ENCODE peak calls at places on chromosome 19, in six cellular contexts. X is AG04450, K is SJSA1, O is tibial nerve, R is heart left ventricle, W is SK-N-MC. G is an unnamed sample.

GRCh38 chr19:7832781-7833180 is 2.8 kb downstream of the EVI5L start:
- DNase-seq in W (no peak), K (no peak), O (no peak), X (no peak), R (no peak), G (no peak)

GRCh38 chr19:55353803-55354697 is 469 bp downstream of the COX6B2 start:
- DNase-seq in W (no peak), K (no peak), O (no peak), X (no peak), R (peak), G (peak)

GRCh38 chr19:54430306-54431254 is 15.3 kb downstream of the TTYH1 start:
- DNase-seq in R (peak), X (no peak), W (peak), K (no peak), O (no peak), G (peak)

GRCh38 chr19:7534531-7534980 is 961 bp upstream of the PNPLA6 start:
- DNase-seq in W (peak), K (peak), O (no peak), X (peak), R (peak), G (peak)

GRCh38 chr19:18297308-18297707 is 15.9 kb upstream of the JUND start:
- DNase-seq in R (no peak), K (peak), W (no peak), O (no peak), X (no peak), G (no peak)

GRCh38 chr19:38812841-38813320 is at the start of gene LGALS4:
- DNase-seq in R (no peak), X (no peak), W (no peak), O (no peak), K (peak), G (peak)

GRCh38 chr19:32202244-32202643 is 143.2 kb upstream of the ZNF507 start:
- DNase-seq in O (no peak), R (no peak), X (no peak), K (peak), W (no peak), G (peak)

GRCh38 chr19:6460099-6460884 is 700 bp upstream of the SLC25A23 start:
- DNase-seq in O (peak), K (peak), X (peak), R (peak), W (peak), G (peak)

GRCh38 chr19:17254636-17255035 is 8.9 kb upstream of the NR2F6 start:
- DNase-seq in O (no peak), K (no peak), X (no peak), R (no peak), W (no peak), G (no peak)
- H3K27ac ChIP-seq in O (no peak), K (no peak), X (no peak), R (no peak), W (no peak), G (no peak)

GRCh38 chr19:51615991-51616390 is 14.2 kb downstream of the SIGLEC5 start:
- DNase-seq in W (no peak), X (no peak), O (no peak), K (no peak), R (no peak), G (no peak)

GRCh38 chr19:51610576-51610975 is 19.6 kb downstream of the SIGLEC5 start:
- DNase-seq in X (no peak), K (no peak), W (no peak), O (no peak), R (no peak), G (no peak)

GRCh38 chr19:51614789-51615188 is 15.4 kb downstream of the SIGLEC5 start:
- DNase-seq in W (no peak), R (no peak), X (no peak), K (no peak), O (no peak), G (no peak)
- H3K27ac ChIP-seq in W (no peak), R (no peak), X (no peak), K (no peak), O (no peak), G (no peak)

DNA sequence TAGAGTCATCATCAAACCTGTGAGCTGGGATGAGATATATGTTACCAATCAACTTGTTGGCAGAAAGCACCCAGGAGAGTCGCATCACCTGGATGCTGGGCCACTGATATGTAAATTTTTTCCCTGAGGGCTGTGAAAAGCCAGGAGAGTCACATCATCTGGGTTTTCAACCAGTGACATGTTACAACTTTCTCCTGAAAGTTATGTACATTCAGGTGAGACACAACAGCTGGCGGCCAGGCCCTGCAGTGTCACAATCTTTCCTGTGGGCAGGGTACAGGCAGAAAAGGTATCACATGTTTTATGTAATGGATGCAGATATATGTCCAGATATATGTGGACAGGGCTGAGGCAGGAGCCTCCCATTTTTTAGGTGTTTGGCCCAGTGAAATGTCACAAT is 13.2 kb upstream of the ZNF724 start:
- DNase-seq in X (no peak), W (no peak), R (no peak), K (no peak), O (no peak), G (no peak)
- H3K27ac ChIP-seq in X (no peak), W (no peak), R (no peak), K (no peak), O (no peak), G (no peak)

GRCh38 chr19:3150739-3151329 is 15.0 kb downstream of the GNA15 start:
- DNase-seq in K (no peak), R (no peak), O (no peak), X (no peak), W (no peak), G (no peak)
- H3K27ac ChIP-seq in K (no peak), R (no peak), O (no peak), X (no peak), W (no peak), G (no peak)

DNA sequence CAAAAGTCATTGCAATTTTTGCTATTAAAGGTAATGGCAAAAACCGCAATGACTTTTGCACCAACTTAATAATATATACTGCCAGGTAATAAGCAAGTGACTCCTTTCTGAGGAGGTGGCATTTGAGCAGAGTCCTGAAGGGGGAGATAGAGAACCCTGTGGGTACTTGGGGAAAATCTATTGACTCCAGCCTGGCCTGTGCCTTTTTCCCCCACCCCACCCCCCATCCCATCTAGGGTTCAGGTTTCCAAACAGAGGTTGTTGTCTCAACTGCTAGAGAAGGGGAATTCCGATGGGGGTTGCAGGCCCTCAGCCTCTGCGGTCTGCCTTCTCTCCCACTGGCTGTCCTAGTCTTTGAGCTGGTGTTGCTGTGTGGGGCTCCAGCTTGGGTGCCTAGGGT is 11.5 kb downstream of the S1PR2 start:
- DNase-seq in R (no peak), X (peak), K (peak), O (no peak), W (no peak), G (no peak)
- H3K27ac ChIP-seq in R (no peak), X (peak), K (no peak), O (peak), W (no peak), G (no peak)

GRCh38 chr19:3389876-3390361 is 23.5 kb downstream of the NFIC start:
- DNase-seq in W (no peak), R (peak), X (no peak), K (no peak), O (no peak), G (no peak)

GRCh38 chr19:3387645-3388589 is 21.5 kb downstream of the NFIC start:
- DNase-seq in R (peak), W (no peak), X (no peak), O (peak), K (no peak), G (peak)

GRCh38 chr19:3392480-3392879 is 26.1 kb downstream of the NFIC start:
- DNase-seq in X (no peak), R (no peak), O (no peak), K (no peak), W (no peak), G (no peak)

GRCh38 chr19:3386447-3387234 is 20.3 kb downstream of the NFIC start:
- DNase-seq in R (peak), O (no peak), W (no peak), K (no peak), X (no peak), G (no peak)

DNA sequence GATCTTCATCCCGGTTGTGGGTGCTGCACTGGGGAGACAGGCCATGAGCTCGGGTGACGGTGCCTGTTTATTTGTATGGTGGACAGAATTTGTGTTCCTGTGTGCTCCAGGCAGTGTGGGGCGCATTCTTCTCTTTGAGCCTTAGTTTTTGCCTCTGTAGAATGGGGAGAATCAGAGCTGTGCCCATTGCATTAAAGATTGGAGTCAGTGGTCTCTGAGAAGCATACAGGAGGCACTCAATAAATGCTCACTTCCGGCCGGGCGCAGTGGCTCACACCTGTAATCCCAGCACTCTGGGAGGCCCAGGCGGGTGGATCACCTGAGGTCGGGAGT is 23.0 kb downstream of the NFIC start:
- DNase-seq in R (no peak), O (no peak), W (no peak), X (no peak), K (no peak), G (no peak)
- H3K27ac ChIP-seq in R (no peak), O (peak), W (no peak), X (peak), K (no peak), G (no peak)

DNA sequence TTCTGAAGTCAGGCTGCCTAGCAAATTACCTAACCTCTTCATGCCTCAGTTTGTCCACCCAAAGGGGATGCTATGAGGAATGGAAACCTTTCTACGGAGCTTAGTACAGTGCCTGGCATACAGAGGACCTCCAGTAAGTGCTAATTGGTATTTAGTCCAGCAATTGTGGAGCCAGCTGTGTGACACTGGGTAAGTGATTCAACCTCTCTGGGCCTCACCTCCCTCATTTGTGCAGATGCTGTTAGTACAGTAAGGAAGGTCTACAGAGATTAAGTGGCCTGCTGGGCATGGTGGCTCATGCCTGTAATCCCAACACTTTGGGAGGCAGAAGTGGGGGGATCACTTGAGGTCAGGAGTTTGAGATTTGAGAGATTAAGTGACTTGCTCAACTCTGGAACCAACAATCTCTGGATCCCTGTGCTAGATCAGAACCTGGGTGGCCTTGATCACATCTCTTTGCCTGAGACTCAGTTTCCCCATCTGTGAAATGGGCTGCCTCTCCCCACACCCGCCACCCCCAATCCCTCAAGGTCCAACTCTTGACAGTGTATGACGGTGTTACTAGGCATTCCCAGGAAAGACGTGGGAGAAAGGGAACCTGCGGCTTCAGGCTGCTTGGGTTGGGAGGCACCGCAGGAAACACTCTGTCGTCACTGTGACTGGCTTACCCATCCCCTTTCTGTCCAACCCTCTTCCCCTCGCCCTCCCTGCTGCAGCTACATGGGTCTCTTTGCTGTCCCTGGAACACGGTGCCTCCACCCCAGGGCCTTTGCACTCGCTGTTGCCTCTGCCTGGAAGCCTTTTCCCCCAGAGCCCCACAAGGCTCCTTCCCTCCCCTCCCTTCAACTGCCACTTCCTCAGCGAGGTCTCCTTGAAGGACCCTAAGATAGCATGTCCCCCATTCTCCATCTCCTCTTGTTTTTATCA is 18.3 kb downstream of the PRKD2 start:
- DNase-seq in K (no peak), X (no peak), R (no peak), W (no peak), O (no peak), G (no peak)
- H3K27ac ChIP-seq in K (no peak), X (no peak), R (no peak), W (no peak), O (peak), G (no peak)

DNA sequence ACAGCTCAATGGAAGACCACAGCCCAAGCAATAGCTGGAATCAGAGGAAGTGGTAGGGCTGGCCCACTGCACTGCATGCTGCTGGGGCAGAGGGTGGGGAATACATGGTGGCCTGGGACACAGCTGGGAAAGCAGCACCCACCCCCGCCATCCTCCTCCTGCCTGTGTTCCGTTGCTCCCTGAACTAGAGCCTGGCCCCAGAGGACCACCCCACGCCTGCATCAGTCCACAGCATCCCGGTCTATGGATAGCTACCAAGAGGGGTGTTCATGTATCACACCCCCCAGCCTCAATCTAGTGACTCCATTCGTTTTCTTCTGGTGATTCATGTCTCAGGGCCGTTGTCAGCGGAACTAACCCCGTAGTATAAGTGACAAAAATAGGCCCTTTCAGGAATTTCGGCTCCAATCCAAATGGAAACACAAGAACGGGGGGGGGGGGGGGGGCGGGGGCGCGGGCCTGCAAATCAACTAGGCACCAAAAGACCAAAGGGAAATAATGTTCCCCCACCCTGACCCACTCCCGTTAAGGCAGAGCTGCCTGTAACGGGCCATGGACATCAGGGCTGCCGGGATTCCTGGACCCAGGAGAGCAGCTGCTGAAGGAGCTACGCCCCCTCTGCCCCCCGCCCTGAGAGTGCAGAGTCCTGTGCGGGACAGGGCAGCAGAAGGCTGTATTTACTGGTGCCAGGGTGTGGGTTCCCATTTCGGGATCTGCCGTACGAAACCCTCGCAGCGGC is 18.9 kb upstream of the EPHX3 start:
- DNase-seq in W (no peak), K (peak), X (peak), O (no peak), R (peak), G (no peak)
- H3K27ac ChIP-seq in W (no peak), K (peak), X (peak), O (peak), R (peak), G (peak)

GRCh38 chr19:29293292-29293691 is 80.3 kb upstream of the UQCRFS1 start:
- DNase-seq in K (no peak), X (no peak), O (no peak), W (no peak), R (no peak), G (no peak)

GRCh38 chr19:29292562-29292961 is 79.6 kb upstream of the UQCRFS1 start:
- DNase-seq in K (no peak), W (no peak), O (no peak), X (no peak), R (no peak), G (no peak)

GRCh38 chr19:29294343-29294811 is 81.4 kb upstream of the UQCRFS1 start:
- DNase-seq in K (no peak), R (no peak), W (no peak), O (no peak), X (no peak), G (no peak)

GRCh38 chr19:29292146-29292545 is 79.2 kb upstream of the UQCRFS1 start:
- DNase-seq in R (no peak), K (no peak), W (no peak), O (no peak), X (no peak), G (no peak)

DNA sequence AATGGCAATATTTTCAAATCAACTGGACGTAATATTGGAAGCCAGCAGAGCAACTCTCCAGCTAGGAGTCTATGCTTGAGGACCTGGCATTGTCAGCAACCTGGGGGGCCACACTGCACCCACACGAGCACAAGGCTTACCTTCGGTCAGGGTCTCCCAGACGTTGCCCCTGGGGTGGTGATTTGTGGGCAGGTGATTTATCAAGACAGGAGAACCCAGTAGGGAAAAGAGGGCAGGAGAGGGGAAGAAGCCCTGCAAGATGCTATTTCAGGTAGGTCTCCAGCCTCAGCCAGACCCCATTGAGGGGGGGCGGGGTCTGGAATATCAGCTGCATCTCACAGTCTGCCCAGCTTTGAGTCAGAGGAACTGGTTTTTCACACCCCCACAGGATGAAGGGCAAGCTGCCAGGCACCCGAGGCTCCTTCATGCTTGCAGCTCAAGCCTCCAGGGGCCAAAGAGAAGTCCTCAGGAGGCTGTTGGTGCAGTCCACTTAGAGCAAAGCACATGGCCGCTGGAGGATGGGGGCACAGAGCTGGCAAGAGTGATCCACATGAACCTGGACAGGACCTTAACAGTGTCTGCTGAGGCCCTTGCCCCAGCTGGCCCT is 80.9 kb upstream of the UQCRFS1 start:
- DNase-seq in O (no peak), K (no peak), X (no peak), R (no peak), W (no peak), G (no peak)
- H3K27ac ChIP-seq in O (no peak), K (no peak), X (no peak), R (no peak), W (no peak), G (no peak)